ENCODE peak calls at places on chromosome 5, in four cellular contexts. I, V, T and H are unnamed samples.

GRCh38 chr5:14174235-14174636 is 31.1 kb downstream of the TRIO start:
- DNase-seq in T (no peak), V (peak), I (peak), H (no peak)

GRCh38 chr5:14305045-14305444 is 161.9 kb downstream of the TRIO start:
- DNase-seq in I (peak), V (peak), T (no peak), H (no peak)

GRCh38 chr5:33046091-33046490 is 335.0 kb downstream of the NPR3 start:
- DNase-seq in T (no peak), I (no peak), V (no peak), H (no peak)

GRCh38 chr5:125595095-125595494 is 828.1 kb upstream of the GRAMD2B start:
- DNase-seq in I (no peak), T (peak), V (peak), H (peak)

GRCh38 chr5:136132087-136132486 is 558 bp upstream of the SMAD5 start:
- DNase-seq in V (no peak), I (peak), T (peak), H (peak)

GRCh38 chr5:132592521-132592920 is 35.7 kb downstream of the RAD50 start:
- DNase-seq in T (no peak), I (no peak), V (peak), H (no peak)

GRCh38 chr5:124060010-124060409 is 548.0 kb downstream of the CSNK1G3 start:
- DNase-seq in I (no peak), T (no peak), V (no peak), H (no peak)

GRCh38 chr5:55856511-55857246 is 5.5 kb downstream of the IL31RA start:
- DNase-seq in I (peak), T (no peak), V (no peak), H (no peak)

GRCh38 chr5:19546521-19546920 is 441.5 kb downstream of the CDH18 start:
- DNase-seq in V (no peak), I (no peak), T (no peak), H (no peak)

GRCh38 chr5:112068593-112068992 is 311.6 kb upstream of the NREP start:
- DNase-seq in V (no peak), T (no peak), I (no peak), H (no peak)

GRCh38 chr5:81315830-81316229 is 14.4 kb downstream of the ZCCHC9 start:
- DNase-seq in T (no peak), I (no peak), V (no peak), H (no peak)

GRCh38 chr5:123414975-123415374 is 8.2 kb downstream of the CEP120 start:
- DNase-seq in T (no peak), I (no peak), V (no peak), H (no peak)

GRCh38 chr5:54717459-54717858 is 199.9 kb downstream of the SNX18 start:
- DNase-seq in I (no peak), V (no peak), T (no peak), H (no peak)

GRCh38 chr5:93411716-93412115 is 169.3 kb downstream of the NR2F1-AS1 start:
- DNase-seq in I (no peak), T (no peak), V (no peak), H (no peak)

GRCh38 chr5:140575309-140575708 is 10.7 kb downstream of the SLC35A4 start:
- DNase-seq in T (peak), I (peak), V (peak), H (peak)

GRCh38 chr5:8081179-8081578 is 212.2 kb downstream of the MTRR start:
- DNase-seq in V (no peak), T (no peak), I (no peak), H (no peak)

GRCh38 chr5:137218471-137218870 is 280.7 kb downstream of the SPOCK1 start:
- DNase-seq in V (peak), T (no peak), I (no peak), H (no peak)

GRCh38 chr5:38121420-38121819 is 136.9 kb upstream of the EGFLAM start:
- DNase-seq in T (no peak), I (no peak), V (no peak), H (no peak)

GRCh38 chr5:39947657-39948056 is 522.9 kb upstream of the DAB2 start:
- DNase-seq in V (peak), I (peak), T (no peak), H (no peak)

GRCh38 chr5:66595877-66596790 is at the start of gene MAST4:
- DNase-seq in I (peak), V (peak), T (peak), H (peak)
- TF ChIP-seq POLR2A in I (no peak), V (no peak), T (peak), H (no peak)

GRCh38 chr5:66417681-66418248 is 178.4 kb upstream of the MAST4 start:
- DNase-seq in T (no peak), I (no peak), V (no peak), H (no peak)
- H3K4me3 ChIP-seq in T (no peak), I (no peak), V (no peak), H (no peak)

GRCh38 chr5:147455321-147455720 is 54.5 kb downstream of the DPYSL3 start:
- DNase-seq in T (no peak), I (peak), V (peak), H (peak)

GRCh38 chr5:147455822-147456221 is 54.0 kb downstream of the DPYSL3 start:
- DNase-seq in I (no peak), T (no peak), V (no peak), H (no peak)

GRCh38 chr5:147452137-147452838 is 57.6 kb downstream of the DPYSL3 start:
- DNase-seq in I (no peak), T (no peak), V (no peak), H (peak)

GRCh38 chr5:147451125-147451524 is 58.7 kb downstream of the DPYSL3 start:
- DNase-seq in I (no peak), T (no peak), V (no peak), H (no peak)

DNA sequence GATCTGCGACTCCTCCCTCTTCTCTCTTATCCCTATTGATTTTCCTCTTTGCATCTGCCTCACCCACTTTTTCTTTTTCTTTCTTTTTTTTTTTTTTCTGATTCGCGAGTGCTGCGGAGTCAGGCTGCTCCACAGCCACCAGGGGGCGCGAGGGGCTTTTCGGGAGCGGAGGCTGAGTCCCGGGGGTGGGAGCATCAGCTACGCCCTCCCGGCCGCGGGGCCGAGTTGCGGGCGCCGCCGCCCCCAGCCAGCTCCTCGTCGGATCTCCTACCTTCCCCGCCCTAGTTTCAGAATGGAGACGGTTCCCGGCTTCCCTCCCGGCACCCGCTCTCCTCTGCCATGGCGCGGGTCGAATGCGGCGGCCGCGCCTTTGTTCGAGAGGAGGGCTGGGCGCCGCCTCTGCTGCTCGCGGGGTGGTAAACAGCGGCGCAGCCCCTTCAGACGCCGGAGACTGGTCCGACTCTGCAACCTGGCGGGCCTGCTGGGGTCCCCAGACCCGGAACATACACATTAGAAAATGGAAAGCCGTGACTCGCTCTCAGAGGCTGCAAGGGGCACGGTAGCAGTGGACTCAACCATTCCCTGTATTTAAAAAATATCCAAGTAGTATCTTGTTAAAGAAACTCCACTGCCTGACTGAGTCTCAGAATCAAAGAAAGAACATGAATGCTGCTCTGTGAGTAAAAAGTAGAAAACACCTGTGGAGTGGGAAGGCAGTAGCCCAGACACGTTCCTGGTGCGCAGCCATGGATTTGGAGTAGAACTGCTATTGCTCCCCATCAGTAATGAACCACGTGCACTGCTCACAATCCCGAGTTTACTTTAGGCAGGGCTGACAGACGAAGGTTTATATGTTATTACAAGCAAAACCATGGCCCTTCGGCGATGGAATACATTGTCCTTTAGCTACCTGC is 55.7 kb downstream of the DPYSL3 start:
- DNase-seq in T (peak), I (peak), V (peak), H (peak)
- TF ChIP-seq CTCF in T (peak), I (peak), V (peak), H (peak)

GRCh38 chr5:138491669-138492551 is 26.6 kb downstream of the EGR1 start:
- DNase-seq in T (peak), V (peak), I (peak), H (peak)
- TF ChIP-seq POLR2A in T (no peak), V (peak), I (peak), H (no peak)

GRCh38 chr5:172821340-172821985 is 12.6 kb upstream of the ERGIC1 start:
- DNase-seq in T (no peak), V (peak), I (no peak), H (no peak)
- H3K4me3 ChIP-seq in T (no peak), V (no peak), I (no peak), H (no peak)

DNA sequence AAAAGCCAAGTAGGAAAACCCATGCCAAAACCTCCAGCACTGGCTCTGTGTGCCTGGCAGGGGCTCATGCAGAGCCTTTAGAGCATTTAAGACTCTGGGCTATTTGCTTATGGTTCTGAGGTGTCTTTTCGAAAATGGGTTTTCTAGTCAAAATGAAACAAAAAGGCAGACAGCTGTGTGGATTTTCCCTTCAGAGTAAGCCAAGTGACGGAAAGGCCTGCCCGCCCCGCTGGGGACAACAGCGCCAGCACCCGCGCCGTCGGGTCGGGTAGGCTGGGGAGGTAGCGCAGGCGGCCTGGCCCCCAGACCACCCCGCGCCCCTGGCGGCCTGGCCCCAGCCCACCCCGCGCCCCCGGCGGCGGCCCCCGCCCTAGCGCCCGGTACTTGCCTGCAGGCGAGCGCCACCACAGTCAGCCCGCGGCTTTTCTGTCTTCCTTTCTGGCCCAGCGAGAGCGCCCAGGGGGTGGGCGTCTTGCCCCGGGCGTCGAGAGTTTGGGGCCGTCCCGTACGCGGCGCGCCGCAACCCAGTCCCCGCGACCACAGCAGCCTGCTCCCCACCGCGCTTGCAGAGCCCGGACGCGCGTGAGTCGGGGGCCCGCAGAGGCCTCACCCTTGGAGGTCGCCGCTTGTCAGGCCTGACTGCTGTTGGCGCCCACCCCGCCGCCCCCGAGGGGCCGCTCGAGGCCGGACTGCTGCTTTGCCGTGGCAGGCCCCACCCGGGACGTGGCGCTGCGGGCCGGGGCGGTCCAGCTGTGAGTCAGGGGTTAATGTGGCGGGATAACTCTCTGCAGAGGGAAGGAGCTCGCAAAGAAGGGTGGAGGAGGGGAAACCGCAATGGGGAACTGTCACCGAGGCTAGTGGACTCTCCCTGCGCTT is at the start of gene TICAM2:
- DNase-seq in V (peak), T (peak), I (peak), H (peak)
- TF ChIP-seq CTCF in V (peak), T (no peak), I (no peak), H (no peak)

GRCh38 chr5:58363850-58364249 is 96.0 kb downstream of the PLK2 start:
- DNase-seq in I (no peak), T (no peak), V (no peak), H (no peak)

GRCh38 chr5:58366461-58366860 is 93.4 kb downstream of the PLK2 start:
- DNase-seq in V (peak), I (no peak), T (no peak), H (no peak)

GRCh38 chr5:58363444-58363843 is 96.4 kb downstream of the PLK2 start:
- DNase-seq in T (no peak), V (no peak), I (no peak), H (no peak)

GRCh38 chr5:58362135-58362534 is 97.8 kb downstream of the PLK2 start:
- DNase-seq in I (no peak), V (no peak), T (no peak), H (no peak)

GRCh38 chr5:58365791-58366190 is 94.1 kb downstream of the PLK2 start:
- DNase-seq in V (no peak), I (no peak), T (no peak), H (no peak)
- TF ChIP-seq POLR2A in V (no peak), I (no peak), T (no peak), H (no peak)